ENCODE peak calls at places on chromosomes 12 and 14, in nine cellular contexts. One of them, this sample, is unnamed.

GRCh38 chr14:94158239-94158888 is 15.8 kb upstream of the PPP4R4 start:
- DNase-seq in Calu3: no peak
- DNase-seq in cardiac fibroblast: no peak
- DNase-seq in EL: no peak
- DNase-seq in small intestine: no peak
- DNase-seq in head of caudate nucleus: no peak
- DNase-seq in HCT116: no peak
- DNase-seq in BJ: no peak
- DNase-seq in activated T-cell treated with anti-CD3 and anti-CD28 coated beads, Interleukin-2, amount 50 U/mL, for 72 hours: no peak
- DNase-seq in this sample: no peak

GRCh38 chr14:93219103-93219726 is 12.2 kb downstream of the UBR7 start:
- DNase-seq in Calu3: peak
- DNase-seq in cardiac fibroblast: peak
- DNase-seq in EL: peak
- DNase-seq in small intestine: peak
- DNase-seq in head of caudate nucleus: no peak
- DNase-seq in HCT116: peak
- DNase-seq in BJ: peak
- DNase-seq in activated T-cell treated with anti-CD3 and anti-CD28 coated beads, Interleukin-2, amount 50 U/mL, for 72 hours: peak
- DNase-seq in this sample: peak

GRCh38 chr12:51244269-51244668 is 5.6 kb downstream of the DAZAP2 start:
- DNase-seq in Calu3: no peak
- DNase-seq in cardiac fibroblast: peak
- DNase-seq in EL: peak
- DNase-seq in small intestine: no peak
- DNase-seq in head of caudate nucleus: no peak
- DNase-seq in HCT116: no peak
- DNase-seq in BJ: no peak
- DNase-seq in activated T-cell treated with anti-CD3 and anti-CD28 coated beads, Interleukin-2, amount 50 U/mL, for 72 hours: no peak
- DNase-seq in this sample: no peak

GRCh38 chr12:120015313-120015712 is 26.3 kb downstream of the BICDL1 start:
- DNase-seq in Calu3: no peak
- DNase-seq in cardiac fibroblast: no peak
- DNase-seq in EL: no peak
- DNase-seq in small intestine: no peak
- DNase-seq in head of caudate nucleus: no peak
- DNase-seq in HCT116: no peak
- DNase-seq in BJ: no peak
- DNase-seq in activated T-cell treated with anti-CD3 and anti-CD28 coated beads, Interleukin-2, amount 50 U/mL, for 72 hours: peak
- DNase-seq in this sample: no peak

GRCh38 chr12:65827827-65828231 is 3.5 kb downstream of the HMGA2 start:
- DNase-seq in Calu3: no peak
- DNase-seq in cardiac fibroblast: peak
- DNase-seq in EL: no peak
- DNase-seq in small intestine: no peak
- DNase-seq in head of caudate nucleus: no peak
- DNase-seq in HCT116: no peak
- DNase-seq in BJ: no peak
- DNase-seq in activated T-cell treated with anti-CD3 and anti-CD28 coated beads, Interleukin-2, amount 50 U/mL, for 72 hours: no peak
- DNase-seq in this sample: no peak

GRCh38 chr14:50714452-50715073 is 46.5 kb upstream of the SAV1 start:
- DNase-seq in Calu3: peak
- DNase-seq in cardiac fibroblast: peak
- DNase-seq in EL: peak
- DNase-seq in small intestine: peak
- DNase-seq in head of caudate nucleus: no peak
- DNase-seq in HCT116: peak
- DNase-seq in BJ: no peak
- DNase-seq in activated T-cell treated with anti-CD3 and anti-CD28 coated beads, Interleukin-2, amount 50 U/mL, for 72 hours: peak
- DNase-seq in this sample: peak

GRCh38 chr12:132422057-132423043 is 67.6 kb upstream of the FBRSL1 start:
- DNase-seq in Calu3: no peak
- DNase-seq in cardiac fibroblast: no peak
- DNase-seq in EL: no peak
- DNase-seq in small intestine: no peak
- DNase-seq in head of caudate nucleus: no peak
- DNase-seq in HCT116: no peak
- DNase-seq in BJ: no peak
- DNase-seq in activated T-cell treated with anti-CD3 and anti-CD28 coated beads, Interleukin-2, amount 50 U/mL, for 72 hours: no peak
- DNase-seq in this sample: no peak

GRCh38 chr14:81952917-81953316 is 419.3 kb upstream of the SEL1L start:
- DNase-seq in Calu3: no peak
- DNase-seq in cardiac fibroblast: no peak
- DNase-seq in EL: no peak
- DNase-seq in small intestine: no peak
- DNase-seq in head of caudate nucleus: no peak
- DNase-seq in HCT116: no peak
- DNase-seq in BJ: no peak
- DNase-seq in activated T-cell treated with anti-CD3 and anti-CD28 coated beads, Interleukin-2, amount 50 U/mL, for 72 hours: no peak
- DNase-seq in this sample: no peak

GRCh38 chr12:27549801-27550652 is 26.0 kb downstream of the PPFIBP1 start:
- DNase-seq in Calu3: peak
- DNase-seq in cardiac fibroblast: peak
- DNase-seq in EL: peak
- DNase-seq in small intestine: peak
- DNase-seq in head of caudate nucleus: peak
- DNase-seq in HCT116: peak
- DNase-seq in BJ: peak
- DNase-seq in activated T-cell treated with anti-CD3 and anti-CD28 coated beads, Interleukin-2, amount 50 U/mL, for 72 hours: no peak
- DNase-seq in this sample: peak

This sample was measured in SK-MEL-5.